ENCODE peak calls at places on chromosome 3, in eight cellular contexts. O is left kidney; Z is mucosa of descending colon; M is CD8-positive, alpha-beta T cell; K is activated CD4-positive, alpha-beta T cell treated with anti-CD3 and anti-CD28 coated beads, Interleukin-2, amount 10 ng/mL, durations not matched to agents 7 days and 5 days; Y is AG04450; C is activated T-helper 1 cell treated with anti-CD3 and anti-CD28 coated beads, Interleukin-2, amount 50 U/mL, for 16 hours; F is WTC11. T is an unnamed sample.

GRCh38 chr3:40741729-40742128 is 217.0 kb downstream of the ZNF621 start:
- DNase-seq in O (peak), Z (no peak), M (no peak), K (no peak), Y (no peak), C (no peak), F (no peak), T (peak)

GRCh38 chr3:108420926-108421325 is 89.5 kb downstream of the MYH15 start:
- DNase-seq in O (no peak), Z (no peak), M (no peak), K (no peak), Y (peak), C (no peak), F (no peak), T (no peak)

GRCh38 chr3:468172-468571 is 271.6 kb downstream of the CHL1 start:
- DNase-seq in O (peak), Z (no peak), M (no peak), K (no peak), Y (no peak), C (no peak), F (no peak), T (no peak)

GRCh38 chr3:186476044-186476468 is 68.1 kb downstream of the CRYGS start:
- DNase-seq in O (no peak), Z (no peak), M (no peak), K (no peak), Y (no peak), C (no peak), F (no peak), T (no peak)

GRCh38 chr3:161148832-161149475 is 43.8 kb upstream of the B3GALNT1 start:
- DNase-seq in O (no peak), Z (no peak), M (no peak), K (no peak), Y (no peak), C (no peak), F (no peak), T (no peak)

GRCh38 chr3:79910337-79910736 is 142.5 kb upstream of the ROBO1 start:
- DNase-seq in O (no peak), Z (no peak), M (no peak), K (no peak), Y (no peak), C (no peak), F (no peak), T (no peak)

GRCh38 chr3:194691481-194692281 is 6.0 kb downstream of the FAM43A start:
- DNase-seq in O (peak), Z (no peak), M (no peak), K (no peak), Y (no peak), C (no peak), F (no peak), T (no peak)

GRCh38 chr3:78988324-78988723 is 779.5 kb downstream of the ROBO1 start:
- DNase-seq in O (peak), Z (no peak), M (no peak), K (no peak), Y (no peak), C (no peak), F (no peak), T (no peak)

GRCh38 chr3:128060473-128061381 is 8.5 kb downstream of the SEC61A1 start:
- DNase-seq in O (no peak), Z (no peak), M (no peak), K (no peak), Y (peak), C (no peak), F (no peak), T (no peak)

GRCh38 chr3:122168044-122168443 is 15.4 kb upstream of the CASR start:
- DNase-seq in O (no peak), Z (no peak), M (no peak), K (no peak), Y (no peak), C (no peak), F (no peak), T (no peak)

GRCh38 chr3:126287536-126288181 is 69.5 kb downstream of the KLF15 start:
- DNase-seq in O (peak), Z (no peak), M (no peak), K (no peak), Y (no peak), C (no peak), F (peak), T (peak)

GRCh38 chr3:194871864-194872668 is 186.4 kb downstream of the FAM43A start:
- DNase-seq in O (peak), Z (peak), M (no peak), K (no peak), Y (peak), C (no peak), F (no peak), T (peak)

GRCh38 chr3:129827765-129828164 is 65.7 kb downstream of the TMCC1 start:
- DNase-seq in O (no peak), Z (peak), M (peak), K (peak), Y (no peak), C (peak), F (no peak), T (no peak)

GRCh38 chr3:122514123-122515019 is at the start of gene KPNA1:
- DNase-seq in O (peak), Z (peak), M (peak), K (peak), Y (no peak), C (peak), F (peak), T (peak)

GRCh38 chr3:27714692-27715453 is 7.2 kb downstream of the EOMES start:
- DNase-seq in O (peak), Z (peak), M (peak), K (no peak), Y (no peak), C (no peak), F (peak), T (no peak)

GRCh38 chr3:42497009-42497731 is 5.3 kb upstream of the VIPR1 start:
- DNase-seq in O (peak), Z (no peak), M (no peak), K (no peak), Y (no peak), C (no peak), F (peak), T (no peak)

GRCh38 chr3:187949093-187949820 is 204.0 kb upstream of the BCL6 start:
- DNase-seq in O (no peak), Z (no peak), M (no peak), K (no peak), Y (no peak), C (no peak), F (no peak), T (no peak)

T was measured in testis.